ENCODE peak calls at places on chromosomes 11 and 22, in seven cellular contexts. One of them, this sample, is unnamed.

GRCh38 chr11:15770798-15771414 is 585.4 kb downstream of the SOX6 start:
- DNase-seq in GM12865: peak; percentile 40
- DNase-seq in tibial nerve: peak; percentile 56
- DNase-seq in transverse colon: peak; percentile 40
- DNase-seq in tibial artery: peak; percentile 31
- DNase-seq in coronary artery: no peak
- DNase-seq in fibroblast of the aortic adventitia: peak; percentile 51
- DNase-seq in this sample: peak; percentile 38

GRCh38 chr11:122981388-122982264 is at the start of gene BSX:
- DNase-seq in GM12865: peak; percentile 35
- DNase-seq in tibial artery: no peak
- DNase-seq in coronary artery: no peak
- DNase-seq in fibroblast of the aortic adventitia: peak; percentile 26
- DNase-seq in transverse colon: peak; percentile 12
- DNase-seq in tibial nerve: no peak
- DNase-seq in this sample: peak; percentile 59

GRCh38 chr11:44804449-44805151 is 77.8 kb downstream of the TSPAN18 start:
- DNase-seq in transverse colon: no peak
- DNase-seq in fibroblast of the aortic adventitia: peak; percentile 22
- DNase-seq in tibial nerve: no peak
- DNase-seq in coronary artery: no peak
- DNase-seq in tibial artery: no peak
- DNase-seq in GM12865: no peak
- DNase-seq in this sample: no peak

GRCh38 chr11:11998091-11998781 is 10.2 kb downstream of the DKK3 start:
- DNase-seq in tibial nerve: no peak
- DNase-seq in transverse colon: no peak
- DNase-seq in GM12865: peak; percentile 40
- DNase-seq in fibroblast of the aortic adventitia: peak; percentile 86
- DNase-seq in coronary artery: no peak
- DNase-seq in tibial artery: no peak
- DNase-seq in this sample: peak; percentile 89

GRCh38 chr22:46593211-46593676 is 26.9 kb upstream of the GRAMD4 start:
- DNase-seq in fibroblast of the aortic adventitia: no peak
- DNase-seq in coronary artery: no peak
- DNase-seq in transverse colon: peak; percentile 55
- DNase-seq in tibial artery: peak; percentile 61
- DNase-seq in GM12865: peak; percentile 55
- DNase-seq in tibial nerve: peak; percentile 48
- DNase-seq in this sample: no peak

GRCh38 chr11:94417386-94417987 is 16.3 kb upstream of the GPR83 start:
- DNase-seq in coronary artery: no peak
- DNase-seq in transverse colon: no peak
- DNase-seq in GM12865: peak; percentile 12
- DNase-seq in tibial artery: no peak
- DNase-seq in fibroblast of the aortic adventitia: peak; percentile 77
- DNase-seq in tibial nerve: peak; percentile 31
- DNase-seq in this sample: peak; percentile 47

GRCh38 chr11:12893787-12894672 is 115.1 kb upstream of the RASSF10 start:
- DNase-seq in tibial nerve: peak; percentile 76
- DNase-seq in coronary artery: no peak
- DNase-seq in tibial artery: peak; percentile 55
- DNase-seq in transverse colon: peak; percentile 74
- DNase-seq in fibroblast of the aortic adventitia: peak; percentile 79
- DNase-seq in GM12865: peak; percentile 59
- DNase-seq in this sample: peak; percentile 55

GRCh38 chr11:64729851-64730382 is 6.9 kb upstream of the NRXN2 start:
- DNase-seq in tibial nerve: no peak
- DNase-seq in tibial artery: no peak
- DNase-seq in transverse colon: peak; percentile 44
- DNase-seq in GM12865: no peak
- DNase-seq in coronary artery: no peak
- DNase-seq in fibroblast of the aortic adventitia: no peak
- DNase-seq in this sample: peak; percentile 29

GRCh38 chr11:59208956-59209355 is 3.8 kb downstream of the MPEG1 start:
- DNase-seq in transverse colon: no peak
- DNase-seq in fibroblast of the aortic adventitia: no peak
- DNase-seq in tibial artery: no peak
- DNase-seq in coronary artery: no peak
- DNase-seq in GM12865: peak; percentile 27
- DNase-seq in tibial nerve: no peak
- DNase-seq in this sample: no peak
- H3K4me3 ChIP-seq in transverse colon: no peak overlapping the region
- H3K4me3 ChIP-seq in fibroblast of the aortic adventitia: no peak overlapping the region
- H3K4me3 ChIP-seq in tibial artery: no peak overlapping the region
- H3K4me3 ChIP-seq in coronary artery: no peak overlapping the region
- H3K4me3 ChIP-seq in GM12865: no peak overlapping the region
- H3K4me3 ChIP-seq in tibial nerve: no peak overlapping the region
- H3K4me3 ChIP-seq in this sample: no peak overlapping the region

GRCh38 chr11:96326954-96327353 is 16.0 kb downstream of the MAML2 start:
- DNase-seq in transverse colon: no peak
- DNase-seq in fibroblast of the aortic adventitia: no peak
- DNase-seq in tibial nerve: no peak
- DNase-seq in tibial artery: no peak
- DNase-seq in GM12865: no peak
- DNase-seq in coronary artery: no peak
- DNase-seq in this sample: no peak

GRCh38 chr11:96330511-96330859 is 12.5 kb downstream of the MAML2 start:
- DNase-seq in fibroblast of the aortic adventitia: no peak
- DNase-seq in tibial artery: no peak
- DNase-seq in GM12865: no peak
- DNase-seq in coronary artery: no peak
- DNase-seq in tibial nerve: no peak
- DNase-seq in transverse colon: no peak
- DNase-seq in this sample: no peak

GRCh38 chr11:96329419-96329818 is 13.6 kb downstream of the MAML2 start:
- DNase-seq in transverse colon: no peak
- DNase-seq in coronary artery: no peak
- DNase-seq in tibial artery: no peak
- DNase-seq in tibial nerve: no peak
- DNase-seq in GM12865: no peak
- DNase-seq in fibroblast of the aortic adventitia: no peak
- DNase-seq in this sample: no peak

GRCh38 chr11:96329855-96330510 is 13.0 kb downstream of the MAML2 start:
- DNase-seq in tibial nerve: no peak
- DNase-seq in fibroblast of the aortic adventitia: no peak
- DNase-seq in coronary artery: no peak
- DNase-seq in transverse colon: no peak
- DNase-seq in GM12865: no peak
- DNase-seq in tibial artery: no peak
- DNase-seq in this sample: no peak

DNA sequence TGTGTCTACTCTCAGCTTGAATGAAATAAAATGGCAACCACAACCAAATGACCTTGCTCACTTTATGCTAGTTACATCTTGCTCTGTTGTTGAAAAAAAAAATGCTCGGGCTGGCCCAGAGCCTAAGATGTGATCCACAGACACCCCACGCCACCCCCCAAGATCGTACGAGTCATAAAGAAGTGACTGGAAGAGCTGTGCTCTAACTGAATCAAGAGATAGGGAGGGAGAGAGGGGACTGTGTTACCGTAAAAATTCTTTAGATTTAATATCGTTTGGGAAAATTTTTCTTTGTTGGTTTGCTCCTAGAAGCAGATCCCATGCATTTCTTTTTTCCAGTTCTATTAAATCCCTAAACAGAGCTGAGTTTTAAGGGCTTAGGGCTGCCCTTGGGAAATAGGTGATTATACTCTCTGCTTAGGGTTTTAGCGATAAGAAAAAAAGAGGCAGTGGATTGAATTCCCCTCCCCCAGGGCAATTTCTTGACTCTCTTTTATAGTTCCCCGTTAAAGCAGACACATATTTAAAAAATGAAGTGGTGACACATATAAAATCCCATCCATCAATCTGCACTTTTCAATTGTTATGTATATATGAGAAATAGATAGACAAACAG is 14.5 kb downstream of the MAML2 start:
- DNase-seq in tibial nerve: no peak
- DNase-seq in GM12865: no peak
- DNase-seq in tibial artery: no peak
- DNase-seq in coronary artery: no peak
- DNase-seq in fibroblast of the aortic adventitia: no peak
- DNase-seq in transverse colon: no peak
- DNase-seq in this sample: peak; percentile 76
- TF ChIP-seq CTCF in tibial nerve: no peak
- TF ChIP-seq CTCF in GM12865: no peak
- TF ChIP-seq CTCF in tibial artery: no peak
- TF ChIP-seq CTCF in coronary artery: no peak
- TF ChIP-seq CTCF in fibroblast of the aortic adventitia: no peak
- TF ChIP-seq CTCF in transverse colon: no peak
- TF ChIP-seq CTCF in this sample: no peak

GRCh38 chr22:50270302-50271010 is at the start of gene MAPK11:
- DNase-seq in tibial nerve: peak; percentile 48
- DNase-seq in transverse colon: peak; percentile 74
- DNase-seq in tibial artery: peak; percentile 73
- DNase-seq in coronary artery: no peak
- DNase-seq in GM12865: peak; percentile 77
- DNase-seq in fibroblast of the aortic adventitia: peak; percentile 65
- DNase-seq in this sample: peak; percentile 72

GRCh38 chr22:50267591-50268390 is 2.4 kb downstream of the MAPK11 start:
- DNase-seq in tibial artery: no peak
- DNase-seq in coronary artery: no peak
- DNase-seq in transverse colon: peak; percentile 66
- DNase-seq in tibial nerve: peak; percentile 48
- DNase-seq in GM12865: peak; percentile 59
- DNase-seq in fibroblast of the aortic adventitia: peak; percentile 43
- DNase-seq in this sample: peak; percentile 80

GRCh38 chr22:50269573-50270301 is 443 bp downstream of the MAPK11 start:
- DNase-seq in transverse colon: no peak
- DNase-seq in fibroblast of the aortic adventitia: peak; percentile 35
- DNase-seq in GM12865: peak; percentile 67
- DNase-seq in tibial artery: no peak
- DNase-seq in coronary artery: no peak
- DNase-seq in tibial nerve: no peak
- DNase-seq in this sample: peak; percentile 46

GRCh38 chr22:50266994-50267393 is 3.2 kb downstream of the MAPK11 start:
- DNase-seq in coronary artery: no peak
- DNase-seq in tibial nerve: no peak
- DNase-seq in GM12865: no peak
- DNase-seq in tibial artery: no peak
- DNase-seq in transverse colon: no peak
- DNase-seq in fibroblast of the aortic adventitia: no peak
- DNase-seq in this sample: no peak

GRCh38 chr22:50268655-50269113 is 1.5 kb downstream of the MAPK11 start:
- DNase-seq in coronary artery: no peak
- DNase-seq in GM12865: no peak
- DNase-seq in fibroblast of the aortic adventitia: no peak
- DNase-seq in tibial nerve: no peak
- DNase-seq in transverse colon: peak; percentile 35
- DNase-seq in tibial artery: no peak
- DNase-seq in this sample: peak; percentile 55
- H3K4me3 ChIP-seq in coronary artery: peak overlapping the region; percentile 78
- H3K4me3 ChIP-seq in GM12865: no peak overlapping the region
- H3K4me3 ChIP-seq in fibroblast of the aortic adventitia: no peak overlapping the region
- H3K4me3 ChIP-seq in tibial nerve: no peak overlapping the region
- H3K4me3 ChIP-seq in transverse colon: no peak overlapping the region
- H3K4me3 ChIP-seq in tibial artery: no peak overlapping the region
- H3K4me3 ChIP-seq in this sample: no peak overlapping the region

DNA sequence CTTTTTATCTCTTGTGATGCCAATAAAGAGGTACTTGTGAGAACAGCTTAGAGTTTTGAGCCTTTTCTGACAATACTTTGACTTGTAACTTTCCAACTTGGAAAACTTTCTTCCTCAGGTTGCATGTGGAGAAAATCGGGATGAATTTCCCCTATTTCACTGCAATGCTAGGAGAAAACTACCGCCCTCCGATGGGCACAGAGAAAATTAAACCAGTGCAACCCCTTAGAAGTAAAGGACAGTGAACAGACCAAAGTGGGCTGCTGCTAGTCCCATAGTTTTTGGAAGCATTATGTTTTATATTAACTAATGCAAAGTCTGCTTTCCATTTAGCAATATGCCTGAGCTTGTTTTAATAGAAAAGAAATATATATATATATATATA is 195.5 kb upstream of the RAG2 start:
- DNase-seq in coronary artery: no peak
- DNase-seq in transverse colon: no peak
- DNase-seq in tibial artery: no peak
- DNase-seq in GM12865: no peak
- DNase-seq in fibroblast of the aortic adventitia: peak; percentile 26
- DNase-seq in tibial nerve: no peak
- DNase-seq in this sample: no peak
- TF ChIP-seq CTCF in coronary artery: no peak
- TF ChIP-seq CTCF in transverse colon: no peak
- TF ChIP-seq CTCF in tibial artery: no peak
- TF ChIP-seq CTCF in GM12865: no peak
- TF ChIP-seq CTCF in fibroblast of the aortic adventitia: peak; percentile 46
- TF ChIP-seq CTCF in tibial nerve: no peak
- TF ChIP-seq CTCF in this sample: peak; percentile 3

GRCh38 chr11:78539566-78539965 is 35.1 kb downstream of the NARS2 start:
- DNase-seq in tibial nerve: no peak
- DNase-seq in coronary artery: no peak
- DNase-seq in transverse colon: no peak
- DNase-seq in GM12865: no peak
- DNase-seq in tibial artery: no peak
- DNase-seq in fibroblast of the aortic adventitia: no peak
- DNase-seq in this sample: no peak
- H3K4me3 ChIP-seq in tibial nerve: no peak overlapping the region
- H3K4me3 ChIP-seq in coronary artery: no peak overlapping the region
- H3K4me3 ChIP-seq in transverse colon: no peak overlapping the region
- H3K4me3 ChIP-seq in GM12865: no peak overlapping the region
- H3K4me3 ChIP-seq in tibial artery: no peak overlapping the region
- H3K4me3 ChIP-seq in fibroblast of the aortic adventitia: no peak overlapping the region
- H3K4me3 ChIP-seq in this sample: no peak overlapping the region